ENCODE peak calls at places on chromosomes 5 and 9, in ten cellular contexts. J is stimulated activated CD8-positive, alpha-beta memory T cell treated with anti-CD3 and anti-CD28 coated beads, Interleukin-2, amount 100 ng/mL, for 1 hour; U is NCI-H1436; I is RPMI7951; L is Calu3; Y is T-cell; B is BJ; O is Karpas-422; K is AG09309; M is neural crest cell. S is an unnamed sample.

GRCh38 chr5:173969167-173970049 is 19.6 kb upstream of the C5orf47 start:
- DNase-seq in J (no peak), U (no peak), I (no peak), L (no peak), Y (no peak), B (no peak), O (no peak), K (no peak), M (no peak), S (peak; percentile 68)

GRCh38 chr5:146510528-146510927 is 5.5 kb downstream of the GPR151 start:
- DNase-seq in J (no peak), U (no peak), I (no peak), L (no peak), Y (no peak), B (no peak), O (no peak), K (peak; percentile 3), M (no peak), S (no peak)

GRCh38 chr5:124806026-124806856 is 59.8 kb upstream of the ZNF608 start:
- DNase-seq in J (no peak), U (peak; percentile 86), I (peak; percentile 77), L (peak; percentile 84), Y (no peak), B (no peak), O (no peak), K (no peak), M (peak; percentile 45), S (peak; percentile 94)

GRCh38 chr9:85163415-85163814 is 493.9 kb downstream of the NTRK2 start:
- DNase-seq in J (no peak), U (no peak), I (peak; percentile 2), L (no peak), Y (no peak), B (no peak), O (no peak), K (no peak), M (no peak), S (peak; percentile 4)

GRCh38 chr5:6508931-6509330 is 60.3 kb downstream of the UBE2QL1 start:
- DNase-seq in J (no peak), U (no peak), I (no peak), L (no peak), Y (no peak), B (no peak), O (no peak), K (no peak), M (no peak), S (no peak)

GRCh38 chr5:111404270-111404769 is 108.0 kb downstream of the STARD4 start:
- DNase-seq in J (no peak), U (no peak), I (peak; percentile 66), L (no peak), Y (no peak), B (no peak), O (no peak), K (no peak), M (no peak), S (no peak)

GRCh38 chr5:59988396-59988795 is 94.9 kb upstream of the PDE4D start:
- DNase-seq in J (no peak), U (no peak), I (no peak), L (no peak), Y (no peak), B (no peak), O (no peak), K (no peak), M (no peak), S (no peak)

GRCh38 chr5:6759401-6759800 is 46.2 kb downstream of the TENT4A start:
- DNase-seq in J (no peak), U (no peak), I (peak; percentile 32), L (peak; percentile 11), Y (no peak), B (no peak), O (no peak), K (no peak), M (no peak), S (peak; percentile 48)

GRCh38 chr5:82639393-82640144 is 361.4 kb upstream of the RPS23 start:
- DNase-seq in J (no peak), U (no peak), I (peak; percentile 26), L (no peak), Y (no peak), B (no peak), O (no peak), K (no peak), M (no peak), S (peak; percentile 28)

GRCh38 chr5:116273458-116274242 is 188.8 kb downstream of the COMMD10 start:
- DNase-seq in J (no peak), U (no peak), I (peak; percentile 3), L (no peak), Y (no peak), B (peak; percentile 7), O (no peak), K (no peak), M (no peak), S (peak; percentile 46)